ENCODE peak calls at places on chromosomes 13 and 19, in nine cellular contexts. E is suprapubic skin, Q is IMR-90, A is mucosa of descending colon, O is MG63, T is ascending aorta, X is left lung, J is body of pancreas, M is uterus. R is an unnamed sample.

GRCh38 chr19:16564842-16565241 is 7.4 kb downstream of the SLC35E1 start:
- DNase-seq in X (peak; percentile 7), E (no peak), A (no peak), M (no peak), Q (no peak), O (no peak), T (no peak), J (peak; percentile 44), R (no peak)

GRCh38 chr13:26062853-26063444 is 11.1 kb upstream of the SHISA2 start:
- DNase-seq in O (peak; percentile 33), X (no peak), Q (peak; percentile 33), J (peak; percentile 29), A (peak; percentile 66), E (no peak), T (no peak), M (no peak), R (no peak)

GRCh38 chr19:17021793-17022590 is 4.6 kb downstream of the CPAMD8 start:
- DNase-seq in J (no peak), A (no peak), O (no peak), X (no peak), E (no peak), T (no peak), Q (peak; percentile 26), M (no peak), R (no peak)

GRCh38 chr19:5993516-5994406 is 15.8 kb upstream of the RANBP3 start:
- DNase-seq in O (no peak), E (no peak), X (peak; percentile 89), A (no peak), J (no peak), T (no peak), M (no peak), Q (no peak), R (no peak)

GRCh38 chr19:52231154-52231565 is 38.2 kb upstream of the ZNF766 start:
- DNase-seq in Q (peak; percentile 1), M (no peak), A (no peak), X (no peak), E (no peak), T (no peak), O (no peak), J (no peak), R (no peak)

GRCh38 chr19:44927746-44928145 is 13.3 kb downstream of the APOC1 start:
- DNase-seq in J (no peak), E (no peak), X (no peak), M (no peak), Q (peak; percentile 59), T (no peak), A (no peak), O (peak; percentile 31), R (no peak)

GRCh38 chr19:9139609-9140158 is 513 bp upstream of the ZNF317 start:
- DNase-seq in J (no peak), Q (no peak), O (no peak), X (no peak), A (no peak), E (no peak), M (no peak), T (no peak), R (no peak)

GRCh38 chr13:85654227-85654626 is 145.0 kb downstream of the SLITRK6 start:
- DNase-seq in M (no peak), Q (no peak), X (no peak), J (no peak), O (no peak), T (no peak), A (no peak), E (no peak), R (no peak)

GRCh38 chr13:79128158-79128557 is 277.9 kb downstream of the RBM26 start:
- DNase-seq in M (no peak), Q (peak; percentile 18), X (no peak), A (no peak), T (no peak), J (no peak), E (no peak), O (peak; percentile 13), R (no peak)

GRCh38 chr13:105474983-105475382 is 1060.5 kb downstream of the EFNB2 start:
- DNase-seq in X (no peak), M (no peak), O (no peak), Q (no peak), E (no peak), J (no peak), T (no peak), A (no peak), R (no peak)

GRCh38 chr13:96473463-96474157 is 383.7 kb downstream of the HS6ST3 start:
- DNase-seq in E (no peak), O (no peak), T (no peak), Q (no peak), X (no peak), A (no peak), M (no peak), J (no peak), R (no peak)

GRCh38 chr13:27339299-27339698 is 68.7 kb downstream of the RASL11A start:
- DNase-seq in Q (peak; percentile 42), O (peak; percentile 54), X (no peak), M (no peak), A (peak; percentile 68), T (no peak), E (no peak), J (peak; percentile 33), R (no peak)

GRCh38 chr13:94233401-94233800 is 246.1 kb downstream of the DCT start:
- DNase-seq in O (peak; percentile 82), E (no peak), M (no peak), T (no peak), J (no peak), A (peak; percentile 11), X (no peak), Q (peak; percentile 96), R (peak; percentile 79)
- H3K4me3 ChIP-seq in O (peak overlapping the region; percentile 4), E (no peak overlapping the region), M (no peak overlapping the region), T (no peak overlapping the region), J (no peak overlapping the region), A (no peak overlapping the region), X (no peak overlapping the region), Q (no peak overlapping the region), R (no peak overlapping the region)

GRCh38 chr19:24002256-24002945 is 84.6 kb upstream of the ZNF254 start:
- DNase-seq in X (no peak), J (no peak), Q (no peak), T (no peak), A (no peak), M (no peak), O (no peak), E (no peak), R (no peak)

GRCh38 chr19:23999821-24000610 is 85.3 kb downstream of the ZNF726 start:
- DNase-seq in M (no peak), O (no peak), E (no peak), J (no peak), Q (no peak), A (no peak), T (no peak), X (no peak), R (no peak)

GRCh38 chr19:23996549-23996948 is 81.9 kb downstream of the ZNF726 start:
- DNase-seq in M (no peak), A (no peak), E (no peak), X (no peak), J (no peak), Q (no peak), O (no peak), T (no peak), R (no peak)

GRCh38 chr19:24000656-24001055 is 86.0 kb downstream of the ZNF726 start:
- DNase-seq in Q (no peak), X (no peak), A (no peak), T (no peak), O (no peak), M (no peak), J (no peak), E (no peak), R (no peak)

GRCh38 chr19:23998568-23998967 is 83.9 kb downstream of the ZNF726 start:
- DNase-seq in M (no peak), T (no peak), Q (no peak), O (no peak), J (no peak), A (no peak), X (no peak), E (no peak), R (no peak)
- H3K9me3 ChIP-seq in M (no peaks in the 10 kb centered on the region), T (no peaks in the 10 kb centered on the region), Q (peaks cover 50% of the 10 kb centered on the region), O (no peaks in the 10 kb centered on the region), J (no peaks in the 10 kb centered on the region), A (peaks cover 63% of the 10 kb centered on the region), X (peaks cover 78% of the 10 kb centered on the region), E (no peaks in the 10 kb centered on the region), R (peaks cover 59% of the 10 kb centered on the region)

DNA sequence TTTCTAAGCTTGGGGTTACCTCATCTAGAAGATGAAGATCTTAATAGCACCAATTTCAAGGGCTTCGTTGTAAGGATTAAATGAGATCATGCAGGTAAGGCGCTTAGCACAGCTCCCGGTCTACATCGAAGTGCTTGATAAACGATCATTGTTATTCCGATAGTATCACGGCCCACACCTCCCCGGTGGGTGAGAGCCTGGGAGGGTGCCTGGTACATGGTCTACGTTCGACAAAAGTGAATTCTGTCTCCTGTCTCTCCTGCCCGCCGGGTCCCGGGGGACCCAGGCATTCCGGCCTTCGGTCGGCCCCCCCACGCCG is 501 bp upstream of the MYH14 start:
- DNase-seq in T (no peak), O (no peak), J (no peak), A (no peak), X (no peak), E (no peak), Q (no peak), M (no peak), R (no peak)
- H3K4me3 ChIP-seq in T (peak overlapping the region; percentile 78), O (no peak overlapping the region), J (no peak overlapping the region), A (no peak overlapping the region), X (peak overlapping the region; percentile 43), E (peak overlapping the region; percentile 63), Q (no peak overlapping the region), M (no peak overlapping the region), R (no peak overlapping the region)

GRCh38 chr13:36158606-36159005 is 27.4 kb upstream of the DCLK1 start:
- DNase-seq in Q (no peak), O (no peak), E (no peak), T (no peak), A (no peak), M (no peak), X (no peak), J (no peak), R (no peak)

GRCh38 chr13:36160297-36160696 is 29.1 kb upstream of the DCLK1 start:
- DNase-seq in Q (no peak), E (no peak), T (no peak), J (no peak), O (no peak), X (no peak), A (no peak), M (no peak), R (no peak)

GRCh38 chr13:36163809-36164308 is 32.7 kb upstream of the DCLK1 start:
- DNase-seq in E (no peak), J (peak; percentile 52), A (peak; percentile 9), Q (peak; percentile 87), X (peak; percentile 77), M (peak; percentile 33), O (peak; percentile 75), T (peak; percentile 68), R (peak; percentile 55)

GRCh38 chr13:36166051-36166450 is 34.9 kb upstream of the DCLK1 start:
- DNase-seq in M (no peak), X (no peak), A (no peak), Q (no peak), J (no peak), T (no peak), E (no peak), O (no peak), R (no peak)

DNA sequence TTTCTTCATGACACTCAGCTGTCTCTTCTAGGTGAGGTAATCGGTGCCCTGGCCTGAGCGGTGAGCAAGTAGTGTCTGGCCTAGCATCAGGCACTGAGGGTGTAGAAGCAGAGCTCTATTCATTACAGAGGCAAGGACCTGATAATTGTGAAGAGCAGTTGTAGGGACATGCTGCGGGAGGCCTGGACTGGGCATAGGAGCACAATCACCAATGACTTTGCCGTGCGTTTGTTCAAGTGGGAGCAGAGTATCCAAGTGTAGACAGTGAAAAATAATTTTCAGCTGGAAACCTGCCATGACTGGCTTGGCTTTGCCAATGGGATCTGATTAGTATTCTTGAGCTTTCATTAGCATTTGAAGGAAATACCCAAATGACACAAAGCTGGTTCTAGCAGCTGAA is 32.1 kb upstream of the DCLK1 start:
- DNase-seq in A (no peak), T (no peak), M (no peak), E (no peak), O (no peak), X (no peak), Q (no peak), J (no peak), R (no peak)
- H3K9me3 ChIP-seq in A (no peaks in the 10 kb centered on the region), T (no peaks in the 10 kb centered on the region), M (no peaks in the 10 kb centered on the region), E (no peaks in the 10 kb centered on the region), O (no peaks in the 10 kb centered on the region), X (no peaks in the 10 kb centered on the region), Q (no peaks in the 10 kb centered on the region), J (no peaks in the 10 kb centered on the region), R (no peaks in the 10 kb centered on the region)

R was measured in AG04450.